ENCODE peak calls at places on chromosomes 2 and 18, in ten cellular contexts. P, S, C, Z, F, E, T, X, I and L are unnamed samples.

GRCh38 chr2:187003038-187003543 is 154.1 kb upstream of the ZSWIM2 start:
- DNase-seq in X (no peak), F (no peak), C (no peak), P (no peak), Z (no peak), E (no peak), S (no peak), I (no peak), T (no peak), L (peak)

GRCh38 chr2:97644023-97644717 is 1.7 kb upstream of the COX5B start:
- DNase-seq in E (no peak), P (no peak), I (no peak), T (no peak), X (no peak), Z (no peak), F (no peak), C (no peak), S (no peak), L (no peak)

GRCh38 chr2:10806543-10806942 is 6.0 kb downstream of the PDIA6 start:
- DNase-seq in F (no peak), T (no peak), E (no peak), I (no peak), Z (no peak), P (no peak), X (no peak), C (no peak), S (no peak), L (no peak)

GRCh38 chr2:45241061-45241561 is 231.9 kb upstream of the SIX2 start:
- DNase-seq in X (no peak), I (peak), Z (no peak), S (no peak), C (no peak), F (no peak), P (no peak), T (no peak), E (no peak), L (peak)

GRCh38 chr2:46964835-46965560 is 49.4 kb upstream of the MCFD2 start:
- DNase-seq in Z (no peak), S (no peak), E (no peak), X (no peak), I (no peak), C (peak), T (no peak), P (peak), F (no peak), L (no peak)

GRCh38 chr18:58239879-58240278 is 195.9 kb downstream of the NEDD4L start:
- DNase-seq in P (no peak), F (no peak), X (no peak), I (no peak), Z (no peak), C (no peak), S (no peak), E (no peak), T (no peak), L (no peak)

GRCh38 chr2:10135296-10136089 is 13.0 kb downstream of the RRM2 start:
- DNase-seq in Z (no peak), P (no peak), I (no peak), F (peak), E (no peak), C (peak), X (no peak), T (peak), S (no peak), L (no peak)

GRCh38 chr18:8561123-8561905 is 47.9 kb upstream of the RAB12 start:
- DNase-seq in C (no peak), T (no peak), X (no peak), F (no peak), E (no peak), P (no peak), Z (no peak), S (no peak), I (no peak), L (no peak)

GRCh38 chr2:213057977-213058376 is 93.4 kb downstream of the IKZF2 start:
- DNase-seq in I (no peak), T (no peak), X (no peak), E (no peak), F (no peak), S (no peak), C (no peak), P (no peak), Z (no peak), L (no peak)

GRCh38 chr18:63422862-63423304 is 607 bp upstream of the VPS4B start:
- DNase-seq in F (peak), S (no peak), Z (peak), E (no peak), T (no peak), C (no peak), P (no peak), I (no peak), X (no peak), L (no peak)
- TF ChIP-seq CTCF in F (no peak), S (no peak), Z (no peak), E (no peak), T (no peak), C (no peak), P (no peak), I (no peak), X (no peak), L (no peak)

GRCh38 chr2:85584354-85584856 is at the start of gene VAMP5:
- DNase-seq in Z (no peak), X (peak), T (peak), P (no peak), I (no peak), E (peak), S (no peak), F (peak), C (no peak), L (no peak)
- TF ChIP-seq POLR2A in Z (no peak), X (no peak), T (peak), P (no peak), I (no peak), E (peak), S (no peak), F (no peak), C (no peak), L (no peak)

DNA sequence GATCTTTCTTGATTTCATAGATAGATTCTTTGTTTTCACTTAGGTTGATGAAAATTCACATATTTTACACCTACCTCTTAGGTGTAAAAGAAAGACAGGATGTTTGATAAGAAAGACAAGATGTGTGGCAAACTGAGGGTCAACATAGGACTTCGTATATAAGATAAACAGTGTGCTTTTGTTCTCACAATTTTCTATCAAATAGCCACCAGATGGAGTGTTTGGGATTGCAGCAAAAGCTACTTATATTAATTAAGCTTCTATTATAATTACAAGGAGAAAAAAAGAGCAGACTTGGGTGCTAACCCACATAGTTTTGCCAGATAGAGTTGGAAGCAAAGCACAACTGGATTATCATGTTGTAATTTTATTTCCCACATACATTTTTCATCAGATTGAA is 232.9 kb downstream of the CDH7 start:
- DNase-seq in P (no peak), I (no peak), E (no peak), C (no peak), X (no peak), T (no peak), F (no peak), S (no peak), Z (no peak), L (no peak)
- TF ChIP-seq CTCF in P (no peak), I (no peak), E (no peak), C (no peak), X (no peak), T (no peak), F (no peak), S (no peak), Z (no peak), L (no peak)

GRCh38 chr2:73067043-73067442 is 4.5 kb downstream of the SFXN5 start:
- DNase-seq in I (no peak), P (no peak), X (no peak), F (no peak), C (no peak), E (no peak), Z (no peak), S (no peak), T (no peak), L (no peak)

GRCh38 chr2:73069855-73070650 is 1.5 kb downstream of the SFXN5 start:
- DNase-seq in X (no peak), P (no peak), S (no peak), T (no peak), F (peak), Z (no peak), E (no peak), I (peak), C (no peak), L (no peak)

GRCh38 chr2:73070651-73071451 is 661 bp downstream of the SFXN5 start:
- DNase-seq in I (peak), P (peak), Z (peak), C (peak), S (peak), F (peak), T (peak), X (peak), E (peak), L (peak)

GRCh38 chr2:73068147-73068546 is 3.4 kb downstream of the SFXN5 start:
- DNase-seq in Z (no peak), C (no peak), S (no peak), E (no peak), F (no peak), X (no peak), P (no peak), T (no peak), I (no peak), L (no peak)

DNA sequence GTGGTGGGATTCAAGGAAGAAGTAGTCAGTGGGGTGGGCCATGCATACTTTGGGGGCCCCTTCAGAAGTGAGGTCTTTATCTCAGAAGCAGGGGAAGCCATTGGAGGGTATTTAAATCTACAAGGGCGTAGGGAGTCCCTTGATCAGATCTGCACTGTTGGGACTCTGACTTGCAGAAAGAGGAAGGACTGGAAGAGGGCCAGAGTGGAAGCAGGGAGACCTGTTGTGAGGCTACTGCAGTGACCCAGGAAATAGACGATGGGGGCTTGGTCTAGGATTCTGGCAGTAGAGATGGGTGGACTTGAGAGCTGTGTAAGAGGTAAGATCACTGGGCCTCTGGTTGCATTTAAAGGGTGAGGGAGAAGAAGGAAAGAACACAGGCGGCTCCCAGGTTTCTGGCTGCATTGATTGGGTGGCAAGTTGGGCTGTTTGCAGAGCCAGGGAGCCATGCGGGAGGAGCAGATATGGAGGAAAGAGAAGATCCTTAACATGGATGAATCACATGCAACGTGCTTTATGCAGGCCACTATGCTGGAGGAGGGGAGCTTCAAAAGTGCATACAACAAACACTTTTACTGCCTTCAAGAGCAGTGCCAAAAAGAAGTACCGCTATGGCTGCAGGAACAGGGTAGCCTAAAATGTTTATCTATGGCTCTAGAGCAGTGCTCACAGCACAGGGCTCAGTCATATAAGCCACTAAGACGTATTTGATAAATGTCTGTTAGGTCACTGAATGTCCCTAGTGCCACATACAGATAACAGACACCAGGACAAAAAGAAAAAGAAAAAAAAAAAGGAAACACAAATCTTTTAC is 2.3 kb downstream of the SFXN5 start:
- DNase-seq in Z (no peak), I (no peak), S (no peak), F (peak), C (no peak), E (no peak), T (no peak), P (peak), X (no peak), L (no peak)
- TF ChIP-seq POLR2A in Z (no peak), I (no peak), S (no peak), F (no peak), C (no peak), E (no peak), T (no peak), P (no peak), X (no peak), L (no peak)

DNA sequence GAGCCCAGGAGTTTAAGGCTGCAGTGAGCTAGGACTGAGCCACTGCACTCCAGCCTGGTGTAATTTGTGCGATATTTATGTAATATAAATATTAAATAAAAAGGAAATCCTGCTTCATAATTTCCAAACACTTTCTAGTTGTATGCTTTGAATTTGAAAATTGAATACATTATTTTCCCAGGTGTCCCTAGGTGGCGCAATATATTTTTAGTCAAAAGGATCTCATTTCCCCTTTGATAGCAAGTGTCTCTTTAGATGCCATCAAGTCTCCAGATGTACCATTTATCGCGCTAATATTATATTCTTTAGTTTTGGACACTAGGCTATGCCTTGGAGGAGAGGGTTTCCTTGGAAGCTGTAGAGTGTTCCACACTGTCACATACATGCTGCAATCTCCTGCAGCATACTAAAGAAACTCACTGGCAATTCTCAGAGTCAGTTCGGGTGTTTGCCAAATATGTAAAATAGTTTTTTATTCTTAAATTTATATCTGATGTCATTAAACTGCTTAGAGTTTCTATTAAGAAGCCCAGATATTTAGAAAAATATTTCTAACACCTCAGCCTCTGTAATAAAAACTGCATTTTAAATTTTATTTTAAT is 5.6 kb upstream of the WDR7 start:
- DNase-seq in C (peak), I (no peak), F (no peak), X (no peak), T (no peak), S (no peak), P (no peak), E (no peak), Z (no peak), L (no peak)
- TF ChIP-seq CTCF in C (peak), I (no peak), F (no peak), X (peak), T (peak), S (no peak), P (peak), E (no peak), Z (no peak), L (no peak)

GRCh38 chr2:12348216-12348615 is 368.5 kb upstream of the TRIB2 start:
- DNase-seq in F (no peak), E (no peak), I (no peak), C (no peak), S (no peak), X (no peak), P (no peak), T (no peak), Z (no peak), L (no peak)
- TF ChIP-seq POLR2A in F (no peak), E (no peak), I (no peak), C (no peak), S (no peak), X (no peak), P (no peak), T (no peak), Z (no peak), L (no peak)

GRCh38 chr18:12507007-12507406 is 99.3 kb downstream of the PRELID3A start:
- DNase-seq in T (no peak), F (no peak), P (no peak), E (no peak), C (no peak), Z (no peak), I (no peak), X (no peak), S (no peak), L (no peak)
- TF ChIP-seq CTCF in T (no peak), F (no peak), P (no peak), E (no peak), C (no peak), Z (no peak), I (no peak), X (no peak), S (no peak), L (no peak)

GRCh38 chr2:119431155-119431975 is at the start of gene TMEM37:
- DNase-seq in T (peak), P (no peak), E (peak), X (peak), C (peak), F (peak), S (no peak), I (no peak), Z (no peak), L (no peak)
- TF ChIP-seq POLR2A in T (peak), P (no peak), E (peak), X (no peak), C (no peak), F (no peak), S (no peak), I (no peak), Z (no peak), L (no peak)